ENCODE peak calls at places on chromosomes 2 and 18, in five cellular contexts. F is RWPE1, U is 8988T, V is NCI-H446 treated with DMSO at 0.1 percent for 48 hours, Z is nephron progenitor cell. S is an unnamed sample.

GRCh38 chr2:174629514-174629913 is 31.9 kb upstream of the WIPF1 start:
- DNase-seq in F (no peak), U (no peak), V (no peak), Z (no peak), S (no peak)

GRCh38 chr2:158194229-158194628 is 92.6 kb downstream of the UPP2 start:
- DNase-seq in U (no peak), F (no peak), V (no peak), Z (no peak), S (no peak)

GRCh38 chr2:176088048-176088936 is 4.2 kb upstream of the HOXD13 start:
- DNase-seq in Z (peak), F (peak), V (no peak), U (peak), S (no peak)

GRCh38 chr2:71614976-71615768 is 161.8 kb downstream of the DYSF start:
- DNase-seq in V (peak), U (no peak), Z (no peak), F (no peak), S (peak)

GRCh38 chr2:38409136-38409903 is 32.2 kb upstream of the ATL2 start:
- DNase-seq in U (no peak), Z (no peak), V (no peak), F (no peak), S (peak)

GRCh38 chr18:41645600-41646360 is 309.3 kb upstream of the PIK3C3 start:
- DNase-seq in V (no peak), Z (no peak), U (no peak), F (no peak), S (no peak)

GRCh38 chr2:112893801-112894200 is 17.2 kb upstream of the IL37 start:
- DNase-seq in U (no peak), V (no peak), Z (no peak), F (no peak), S (no peak)

GRCh38 chr2:241035818-241036396 is 37.5 kb downstream of the SNED1 start:
- DNase-seq in Z (no peak), F (no peak), V (no peak), U (no peak), S (peak)

GRCh38 chr2:85924522-85924921 is 35.7 kb upstream of the ST3GAL5 start:
- DNase-seq in F (peak), U (no peak), Z (no peak), V (no peak), S (peak)

GRCh38 chr2:50614056-50614455 is 417.9 kb downstream of the NRXN1 start:
- DNase-seq in Z (no peak), V (peak), U (no peak), F (peak), S (no peak)

GRCh38 chr2:177265386-177265690 is 811 bp upstream of the NFE2L2 start:
- DNase-seq in F (no peak), V (peak), Z (no peak), U (no peak), S (peak)

GRCh38 chr2:97774425-97774824 is 61.0 kb downstream of the ZAP70 start:
- DNase-seq in Z (peak), V (no peak), F (peak), U (no peak), S (no peak)

GRCh38 chr2:15990151-15991101 is 50.1 kb downstream of the MYCN start:
- DNase-seq in U (no peak), Z (no peak), V (no peak), F (no peak), S (no peak)

S was measured in G401.